ENCODE peak calls at places on chromosomes 4 and X, in eight cellular contexts. O, K, L, T, C, I, A and S are unnamed samples.

GRCh38 chr4:6992728-6993655 is 50.2 kb upstream of the TADA2B start:
- DNase-seq in O (peak), K (no peak), L (peak), T (no peak), C (no peak), I (no peak), A (no peak), S (peak)

GRCh38 chr4:185036842-185037241 is 18.6 kb downstream of the HELT start:
- DNase-seq in O (no peak), K (no peak), L (no peak), T (no peak), C (no peak), I (no peak), A (no peak), S (no peak)

GRCh38 chr4:174277433-174277832 is 6.0 kb downstream of the FBXO8 start:
- DNase-seq in O (no peak), K (no peak), L (no peak), T (no peak), C (no peak), I (no peak), A (no peak), S (no peak)

GRCh38 chr4:7236847-7237246 is 44.5 kb downstream of the SORCS2 start:
- DNase-seq in O (no peak), K (no peak), L (no peak), T (no peak), C (no peak), I (no peak), A (peak), S (no peak)

GRCh38 chr4:86961103-86961502 is 26.3 kb downstream of the AFF1 start:
- DNase-seq in O (no peak), K (no peak), L (no peak), T (no peak), C (no peak), I (no peak), A (no peak), S (no peak)

GRCh38 chrX:130625381-130625780 is 223.6 kb downstream of the RBMX2 start:
- DNase-seq in O (no peak), K (no peak), L (no peak), T (no peak), C (no peak), I (no peak), A (no peak), S (no peak)

GRCh38 chrX:43743100-43743822 is 87.2 kb downstream of the MAOA start:
- DNase-seq in O (no peak), K (no peak), L (no peak), T (no peak), C (no peak), I (no peak), A (no peak), S (no peak)

GRCh38 chr4:39023059-39023458 is 9.2 kb downstream of the TMEM156 start:
- DNase-seq in O (no peak), K (no peak), L (peak), T (no peak), C (no peak), I (no peak), A (no peak), S (no peak)

GRCh38 chr4:121016630-121017029 is 55.7 kb downstream of the NDNF start:
- DNase-seq in O (no peak), K (no peak), L (no peak), T (no peak), C (no peak), I (no peak), A (no peak), S (no peak)